ENCODE peak calls at places on chromosome 11, in six cellular contexts. One of them, this sample, is unnamed.
A peak's percentile ranks its signal among the peaks of the same experiment; 100 is the strongest.

GRCh38 chr11:110097459-110098012 is 4.3 kb downstream of the ZC3H12C start:
- ATAC-seq in HCT116: no peak
- ATAC-seq in upper lobe of left lung: no peak
- ATAC-seq in K562: no peak
- ATAC-seq in HepG2: no peak
- ATAC-seq in GM12878: peak; percentile 17
- ATAC-seq in this sample: no peak

GRCh38 chr11:132563050-132563449 is 969.3 kb downstream of the OPCML start:
- ATAC-seq in GM12878: no peak
- ATAC-seq in HepG2: no peak
- ATAC-seq in K562: no peak
- ATAC-seq in HCT116: no peak
- ATAC-seq in upper lobe of left lung: no peak
- ATAC-seq in this sample: no peak

GRCh38 chr11:13761250-13761649 is 92.8 kb downstream of the FAR1 start:
- ATAC-seq in HCT116: peak; percentile 60
- ATAC-seq in GM12878: no peak
- ATAC-seq in HepG2: no peak
- ATAC-seq in upper lobe of left lung: no peak
- ATAC-seq in K562: no peak
- ATAC-seq in this sample: no peak

GRCh38 chr11:10267821-10268220 is 26.2 kb downstream of the SBF2 start:
- ATAC-seq in K562: no peak
- ATAC-seq in HCT116: no peak
- ATAC-seq in upper lobe of left lung: no peak
- ATAC-seq in GM12878: no peak
- ATAC-seq in HepG2: no peak
- ATAC-seq in this sample: no peak

GRCh38 chr11:77026236-77026635 is 8.0 kb upstream of the B3GNT6 start:
- ATAC-seq in K562: no peak
- ATAC-seq in HCT116: no peak
- ATAC-seq in HepG2: no peak
- ATAC-seq in upper lobe of left lung: no peak
- ATAC-seq in GM12878: no peak
- ATAC-seq in this sample: no peak

GRCh38 chr11:12090061-12090572 is 20.3 kb upstream of the MICAL2 start:
- ATAC-seq in HCT116: peak; percentile 21
- ATAC-seq in upper lobe of left lung: peak; percentile 14
- ATAC-seq in K562: no peak
- ATAC-seq in HepG2: no peak
- ATAC-seq in GM12878: no peak
- ATAC-seq in this sample: no peak

GRCh38 chr11:129252621-129253020 is 60.5 kb upstream of the ARHGAP32 start:
- ATAC-seq in GM12878: no peak
- ATAC-seq in HCT116: no peak
- ATAC-seq in K562: no peak
- ATAC-seq in HepG2: no peak
- ATAC-seq in upper lobe of left lung: no peak
- ATAC-seq in this sample: no peak

GRCh38 chr11:4699697-4700435 is 2.2 kb upstream of the OR51E2 start:
- ATAC-seq in HCT116: no peak
- ATAC-seq in GM12878: peak; percentile 96
- ATAC-seq in HepG2: no peak
- ATAC-seq in upper lobe of left lung: no peak
- ATAC-seq in K562: no peak
- ATAC-seq in this sample: no peak

GRCh38 chr11:70640408-70640807 is 242.1 kb downstream of the CTTN start:
- ATAC-seq in upper lobe of left lung: no peak
- ATAC-seq in K562: no peak
- ATAC-seq in GM12878: no peak
- ATAC-seq in HCT116: no peak
- ATAC-seq in HepG2: no peak
- ATAC-seq in this sample: no peak

GRCh38 chr11:111561801-111562325 is 21.3 kb downstream of the LAYN start:
- ATAC-seq in K562: no peak
- ATAC-seq in upper lobe of left lung: no peak
- ATAC-seq in HCT116: peak; percentile 51
- ATAC-seq in HepG2: peak; percentile 72
- ATAC-seq in GM12878: no peak
- ATAC-seq in this sample: no peak

GRCh38 chr11:35014352-35014751 is 97.9 kb downstream of the PDHX start:
- ATAC-seq in upper lobe of left lung: no peak
- ATAC-seq in HepG2: no peak
- ATAC-seq in HCT116: no peak
- ATAC-seq in GM12878: no peak
- ATAC-seq in K562: no peak
- ATAC-seq in this sample: no peak

GRCh38 chr11:12838463-12839120 is 164.4 kb downstream of the TEAD1 start:
- ATAC-seq in K562: no peak
- ATAC-seq in HCT116: no peak
- ATAC-seq in HepG2: no peak
- ATAC-seq in GM12878: no peak
- ATAC-seq in upper lobe of left lung: no peak
- ATAC-seq in this sample: peak; percentile 63

GRCh38 chr11:61908730-61909622 is 8.4 kb downstream of the RAB3IL1 start:
- ATAC-seq in upper lobe of left lung: no peak
- ATAC-seq in HCT116: no peak
- ATAC-seq in GM12878: no peak
- ATAC-seq in HepG2: no peak
- ATAC-seq in K562: peak; percentile 76
- ATAC-seq in this sample: peak; percentile 30

GRCh38 chr11:96254854-96255253 is 88.1 kb downstream of the MAML2 start:
- ATAC-seq in GM12878: no peak
- ATAC-seq in HCT116: no peak
- ATAC-seq in upper lobe of left lung: no peak
- ATAC-seq in HepG2: no peak
- ATAC-seq in K562: peak; percentile 8
- ATAC-seq in this sample: no peak

GRCh38 chr11:6634534-6634933 is 15.3 kb upstream of the TPP1 start:
- ATAC-seq in upper lobe of left lung: no peak
- ATAC-seq in HCT116: no peak
- ATAC-seq in HepG2: no peak
- ATAC-seq in GM12878: no peak
- ATAC-seq in K562: no peak
- ATAC-seq in this sample: no peak

GRCh38 chr11:6636480-6636879 is 17.3 kb upstream of the TPP1 start:
- ATAC-seq in GM12878: no peak
- ATAC-seq in HepG2: no peak
- ATAC-seq in K562: no peak
- ATAC-seq in HCT116: no peak
- ATAC-seq in upper lobe of left lung: no peak
- ATAC-seq in this sample: no peak

GRCh38 chr11:6637871-6638270 is 17.7 kb downstream of the DCHS1 start:
- ATAC-seq in HepG2: peak; percentile 80
- ATAC-seq in K562: no peak
- ATAC-seq in GM12878: no peak
- ATAC-seq in upper lobe of left lung: peak; percentile 77
- ATAC-seq in HCT116: peak; percentile 39
- ATAC-seq in this sample: peak; percentile 74

GRCh38 chr11:6633422-6634408 is 14.5 kb upstream of the TPP1 start:
- ATAC-seq in K562: no peak
- ATAC-seq in HepG2: no peak
- ATAC-seq in GM12878: no peak
- ATAC-seq in HCT116: no peak
- ATAC-seq in upper lobe of left lung: no peak
- ATAC-seq in this sample: no peak

GRCh38 chr11:6635082-6635932 is 16.1 kb upstream of the TPP1 start:
- ATAC-seq in GM12878: peak; percentile 13
- ATAC-seq in upper lobe of left lung: peak; percentile 62
- ATAC-seq in HepG2: peak; percentile 56
- ATAC-seq in HCT116: peak; percentile 43
- ATAC-seq in K562: peak; percentile 51
- ATAC-seq in this sample: peak; percentile 59
- TF ChIP-seq POLR2AphosphoS5 in GM12878: no peak
- TF ChIP-seq POLR2AphosphoS5 in upper lobe of left lung: peak; percentile 91
- TF ChIP-seq POLR2AphosphoS5 in HepG2: no peak
- TF ChIP-seq POLR2AphosphoS5 in HCT116: no peak
- TF ChIP-seq POLR2AphosphoS5 in K562: no peak
- TF ChIP-seq POLR2AphosphoS5 in this sample: peak; percentile 68

GRCh38 chr11:125061237-125061636 is 1.9 kb upstream of the SLC37A2 start:
- ATAC-seq in HCT116: no peak
- ATAC-seq in HepG2: peak; percentile 13
- ATAC-seq in K562: no peak
- ATAC-seq in upper lobe of left lung: no peak
- ATAC-seq in GM12878: no peak
- ATAC-seq in this sample: no peak

GRCh38 chr11:125062196-125062930 is 742 bp upstream of the SLC37A2 start:
- ATAC-seq in GM12878: no peak
- ATAC-seq in K562: no peak
- ATAC-seq in HCT116: peak; percentile 35
- ATAC-seq in upper lobe of left lung: peak; percentile 32
- ATAC-seq in HepG2: peak; percentile 9
- ATAC-seq in this sample: no peak

GRCh38 chr11:125063429-125064043 is 431 bp downstream of the SLC37A2 start:
- ATAC-seq in HepG2: peak; percentile 51
- ATAC-seq in HCT116: no peak
- ATAC-seq in upper lobe of left lung: peak; percentile 49
- ATAC-seq in GM12878: peak; percentile 47
- ATAC-seq in K562: no peak
- ATAC-seq in this sample: no peak

GRCh38 chr11:125064070-125064469 is 965 bp downstream of the SLC37A2 start:
- ATAC-seq in HepG2: no peak
- ATAC-seq in upper lobe of left lung: no peak
- ATAC-seq in HCT116: no peak
- ATAC-seq in GM12878: no peak
- ATAC-seq in K562: no peak
- ATAC-seq in this sample: no peak

DNA sequence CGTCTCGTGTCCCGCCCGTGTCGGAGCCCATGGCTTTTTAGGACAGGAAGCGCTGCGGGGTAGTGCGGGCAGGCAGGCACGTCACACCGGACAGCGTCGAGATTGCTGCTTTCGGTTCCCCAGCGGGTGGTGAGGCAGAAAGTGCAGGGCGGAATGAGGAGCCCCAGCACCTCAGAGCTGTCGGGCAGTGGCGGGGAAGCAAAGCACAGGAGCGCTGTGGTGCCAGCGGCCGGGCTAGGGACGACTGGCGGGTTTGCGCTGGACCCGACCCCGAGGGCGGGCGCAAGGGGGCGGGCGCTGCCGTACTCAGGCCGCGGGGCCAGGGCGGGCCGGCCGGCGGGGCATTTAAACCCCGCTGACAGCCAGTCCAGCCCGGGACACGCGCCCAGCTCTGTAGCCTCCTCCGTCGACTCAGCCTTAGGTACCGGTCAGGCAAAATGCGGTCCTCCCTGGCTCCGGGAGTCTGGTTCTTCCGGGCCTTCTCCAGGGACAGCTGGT is at the start of gene SLC37A2:
- ATAC-seq in K562: no peak
- ATAC-seq in upper lobe of left lung: peak; percentile 96
- ATAC-seq in HCT116: peak; percentile 93
- ATAC-seq in GM12878: peak; percentile 94
- ATAC-seq in HepG2: peak; percentile 97
- ATAC-seq in this sample: peak; percentile 90
- TF ChIP-seq POLR2A in K562: no peak
- TF ChIP-seq POLR2A in upper lobe of left lung: peak; percentile 88
- TF ChIP-seq POLR2A in HCT116: no peak
- TF ChIP-seq POLR2A in GM12878: peak; percentile 94
- TF ChIP-seq POLR2A in HepG2: peak; percentile 53
- TF ChIP-seq POLR2A in this sample: peak; percentile 41

GRCh38 chr11:127000991-127001390 is 421 bp upstream of the KIRREL3 start:
- ATAC-seq in HepG2: no peak
- ATAC-seq in K562: no peak
- ATAC-seq in GM12878: no peak
- ATAC-seq in HCT116: no peak
- ATAC-seq in upper lobe of left lung: no peak
- ATAC-seq in this sample: no peak

GRCh38 chr11:126997641-126998040 is 2.9 kb downstream of the KIRREL3 start:
- ATAC-seq in K562: no peak
- ATAC-seq in upper lobe of left lung: no peak
- ATAC-seq in HepG2: no peak
- ATAC-seq in HCT116: no peak
- ATAC-seq in GM12878: no peak
- ATAC-seq in this sample: no peak

GRCh38 chr11:127002669-127003259 is 2.2 kb upstream of the KIRREL3 start:
- ATAC-seq in GM12878: no peak
- ATAC-seq in K562: no peak
- ATAC-seq in HCT116: no peak
- ATAC-seq in upper lobe of left lung: no peak
- ATAC-seq in HepG2: no peak
- ATAC-seq in this sample: no peak

GRCh38 chr11:126999366-126999765 is 1.2 kb downstream of the KIRREL3 start:
- ATAC-seq in GM12878: no peak
- ATAC-seq in upper lobe of left lung: no peak
- ATAC-seq in HepG2: no peak
- ATAC-seq in K562: no peak
- ATAC-seq in HCT116: no peak
- ATAC-seq in this sample: no peak

GRCh38 chr11:127000291-127000968 is at the start of gene KIRREL3:
- ATAC-seq in HepG2: no peak
- ATAC-seq in K562: no peak
- ATAC-seq in upper lobe of left lung: peak; percentile 54
- ATAC-seq in HCT116: no peak
- ATAC-seq in GM12878: no peak
- ATAC-seq in this sample: no peak
- H3K4me3 ChIP-seq in HepG2: no peak within 1 kb of the TSS
- H3K4me3 ChIP-seq in K562: no peak within 1 kb of the TSS
- H3K4me3 ChIP-seq in upper lobe of left lung: peak within 1 kb of the TSS; percentile 41
- H3K4me3 ChIP-seq in HCT116: no peak within 1 kb of the TSS
- H3K4me3 ChIP-seq in GM12878: no peak within 1 kb of the TSS
- H3K4me3 ChIP-seq in this sample: peak within 1 kb of the TSS; percentile 19

GRCh38 chr11:45043755-45044475 is 93.2 kb upstream of the TP53I11 start:
- ATAC-seq in K562: no peak
- ATAC-seq in upper lobe of left lung: no peak
- ATAC-seq in HCT116: no peak
- ATAC-seq in HepG2: no peak
- ATAC-seq in GM12878: no peak
- ATAC-seq in this sample: no peak

GRCh38 chr11:45037425-45038005 is 86.8 kb upstream of the TP53I11 start:
- ATAC-seq in K562: no peak
- ATAC-seq in HepG2: no peak
- ATAC-seq in HCT116: no peak
- ATAC-seq in upper lobe of left lung: no peak
- ATAC-seq in GM12878: no peak
- ATAC-seq in this sample: no peak

GRCh38 chr11:45038923-45039322 is 88.2 kb upstream of the TP53I11 start:
- ATAC-seq in upper lobe of left lung: no peak
- ATAC-seq in GM12878: no peak
- ATAC-seq in HepG2: no peak
- ATAC-seq in K562: no peak
- ATAC-seq in HCT116: no peak
- ATAC-seq in this sample: no peak

GRCh38 chr11:45042560-45042959 is 91.9 kb upstream of the TP53I11 start:
- ATAC-seq in K562: no peak
- ATAC-seq in GM12878: no peak
- ATAC-seq in upper lobe of left lung: peak; percentile 48
- ATAC-seq in HCT116: peak; percentile 61
- ATAC-seq in HepG2: no peak
- ATAC-seq in this sample: peak; percentile 54

GRCh38 chr11:45041556-45041955 is 90.9 kb upstream of the TP53I11 start:
- ATAC-seq in K562: no peak
- ATAC-seq in HCT116: no peak
- ATAC-seq in upper lobe of left lung: no peak
- ATAC-seq in HepG2: no peak
- ATAC-seq in GM12878: no peak
- ATAC-seq in this sample: no peak
- TF ChIP-seq POLR2AphosphoS5 in K562: no peak
- TF ChIP-seq POLR2AphosphoS5 in HCT116: no peak
- TF ChIP-seq POLR2AphosphoS5 in upper lobe of left lung: no peak
- TF ChIP-seq POLR2AphosphoS5 in HepG2: no peak
- TF ChIP-seq POLR2AphosphoS5 in GM12878: no peak
- TF ChIP-seq POLR2AphosphoS5 in this sample: no peak